ENCODE peak calls at places on chromosomes 4 and X, in four cellular contexts. I is A549, B is brain microvascular endothelial cell, D is kidney. G is an unnamed sample.

GRCh38 chrX:132758778-132759177 is 199.7 kb downstream of the HS6ST2 start:
- DNase-seq in D (no peak), I (no peak), B (no peak), G (no peak)

GRCh38 chrX:140712413-140713173 is 3.0 kb downstream of the LINC00632 start:
- DNase-seq in D (peak; percentile 78), B (peak; percentile 74), I (peak; percentile 22), G (peak; percentile 2)

GRCh38 chr4:184396001-184396400 is 78.3 kb downstream of the IRF2 start:
- DNase-seq in D (no peak), I (no peak), B (no peak), G (no peak)

GRCh38 chr4:40455340-40455902 is 120.3 kb downstream of the CHRNA9 start:
- DNase-seq in B (no peak), D (no peak), I (peak; percentile 58), G (no peak)

GRCh38 chr4:23680616-23681518 is 209.0 kb downstream of the PPARGC1A start:
- DNase-seq in I (no peak), D (no peak), B (no peak), G (no peak)

GRCh38 chr4:108979754-108980153 is 216.9 kb upstream of the ETNPPL start:
- DNase-seq in I (no peak), B (no peak), D (no peak), G (no peak)

GRCh38 chr4:51843309-51844156 is 580 bp downstream of the DCUN1D4 start:
- DNase-seq in I (peak; percentile 58), D (peak; percentile 94), B (peak; percentile 53), G (no peak)

GRCh38 chr4:152894673-152895072 is 41.5 kb upstream of the FHDC1 start:
- DNase-seq in D (no peak), B (peak; percentile 12), I (no peak), G (no peak)

GRCh38 chr4:112520598-112521122 is 4.7 kb upstream of the NEUROG2 start:
- DNase-seq in B (no peak), I (no peak), D (no peak), G (no peak)

GRCh38 chrX:17860179-17860780 is 818 bp downstream of the RAI2 start:
- DNase-seq in I (no peak), B (no peak), D (peak; percentile 73), G (no peak)

GRCh38 chr4:124686279-124686678 is 26.3 kb downstream of the ANKRD50 start:
- DNase-seq in D (no peak), I (no peak), B (no peak), G (no peak)

GRCh38 chrX:101206471-101206870 is 13.1 kb upstream of the DRP2 start:
- DNase-seq in D (no peak), I (peak; percentile 41), B (peak; percentile 51), G (peak; percentile 2)

GRCh38 chr4:98745372-98745771 is 87.0 kb upstream of the TSPAN5 start:
- DNase-seq in B (peak; percentile 16), D (no peak), I (peak; percentile 30), G (no peak)

GRCh38 chrX:41145920-41146608 is 60.8 kb downstream of the USP9X start:
- DNase-seq in B (peak; percentile 57), D (no peak), I (peak; percentile 32), G (peak; percentile 52)

GRCh38 chr4:17475481-17475880 is 36.4 kb downstream of the QDPR start:
- DNase-seq in D (no peak), B (no peak), I (no peak), G (no peak)

GRCh38 chrX:10636851-10637250 is 16.5 kb upstream of the MID1 start:
- DNase-seq in B (no peak), D (no peak), I (no peak), G (no peak)

GRCh38 chr4:111992604-111993151 is 152.6 kb upstream of the FAM241A start:
- DNase-seq in D (no peak), I (no peak), B (no peak), G (no peak)

GRCh38 chrX:1480082-1480785 is 27.5 kb upstream of the ASMTL start:
- DNase-seq in B (no peak), I (no peak), D (no peak), G (no peak)

GRCh38 chrX:118975831-118976598 is 1.6 kb downstream of the LONRF3 start:
- DNase-seq in B (no peak), I (peak; percentile 71), D (peak; percentile 91), G (no peak)

GRCh38 chr4:111960241-111960667 is 185.0 kb upstream of the FAM241A start:
- DNase-seq in I (peak; percentile 29), B (peak; percentile 41), D (no peak), G (peak; percentile 35)

GRCh38 chr4:125486354-125486753 is 171.6 kb downstream of the FAT4 start:
- DNase-seq in I (no peak), B (no peak), D (no peak), G (no peak)

GRCh38 chrX:114599305-114599704 is 15.4 kb downstream of the HTR2C start:
- DNase-seq in I (no peak), B (no peak), D (no peak), G (no peak)
- H3K4me3 ChIP-seq in I (no peak overlapping the region), B (no peak overlapping the region), D (no peak overlapping the region), G (no peak overlapping the region)

DNA sequence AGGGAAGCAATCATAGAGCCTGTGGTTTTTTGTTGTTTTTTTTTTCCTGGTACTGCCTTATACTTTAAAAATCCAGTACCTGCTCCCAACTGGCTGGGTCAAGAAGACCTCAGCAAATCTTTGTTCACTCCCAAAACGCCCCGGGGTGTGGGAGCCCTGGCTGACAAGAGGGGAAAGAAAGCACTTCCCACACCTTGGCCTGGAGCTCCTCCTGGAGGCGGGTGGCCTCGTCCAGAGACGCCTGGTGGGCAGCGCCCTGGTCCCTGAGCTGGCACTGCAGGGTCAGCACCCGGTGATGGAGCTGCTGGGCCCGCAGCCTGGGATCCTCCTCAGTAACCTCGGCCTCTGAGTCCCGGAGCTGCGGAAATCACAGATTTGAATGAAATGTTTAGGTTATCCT is 38.2 kb downstream of the C4orf50 start:
- DNase-seq in I (peak; percentile 33), D (no peak), B (no peak), G (no peak)
- TF ChIP-seq CTCF in I (peak; percentile 23), D (peak; percentile 28), B (peak; percentile 48), G (peak; percentile 44)

GRCh38 chr4:115945026-115945425 is 831.6 kb upstream of the NDST4 start:
- DNase-seq in I (no peak), D (no peak), B (no peak), G (no peak)

GRCh38 chr4:115950806-115951205 is 837.4 kb upstream of the NDST4 start:
- DNase-seq in B (no peak), D (no peak), I (no peak), G (no peak)
- H3K4me3 ChIP-seq in B (no peak overlapping the region), D (no peak overlapping the region), I (no peak overlapping the region), G (no peak overlapping the region)

GRCh38 chr4:141220271-141220654 is 432 bp upstream of the ZNF330 start:
- DNase-seq in B (no peak), D (no peak), I (no peak), G (no peak)

GRCh38 chr4:141215972-141216761 is 4.5 kb upstream of the ZNF330 start:
- DNase-seq in I (no peak), B (no peak), D (no peak), G (no peak)

GRCh38 chr4:141215030-141215429 is 5.7 kb upstream of the ZNF330 start:
- DNase-seq in B (no peak), I (no peak), D (no peak), G (no peak)

GRCh38 chr4:141223418-141223817 is 2.7 kb downstream of the ZNF330 start:
- DNase-seq in B (no peak), I (no peak), D (no peak), G (no peak)

GRCh38 chr4:141220655-141221605 is at the start of gene ZNF330:
- DNase-seq in D (peak; percentile 97), I (peak; percentile 90), B (peak; percentile 88), G (peak; percentile 80)
- TF ChIP-seq CTCF in D (peak; percentile 22), I (peak; percentile 37), B (peak; percentile 32), G (peak; percentile 20)

DNA sequence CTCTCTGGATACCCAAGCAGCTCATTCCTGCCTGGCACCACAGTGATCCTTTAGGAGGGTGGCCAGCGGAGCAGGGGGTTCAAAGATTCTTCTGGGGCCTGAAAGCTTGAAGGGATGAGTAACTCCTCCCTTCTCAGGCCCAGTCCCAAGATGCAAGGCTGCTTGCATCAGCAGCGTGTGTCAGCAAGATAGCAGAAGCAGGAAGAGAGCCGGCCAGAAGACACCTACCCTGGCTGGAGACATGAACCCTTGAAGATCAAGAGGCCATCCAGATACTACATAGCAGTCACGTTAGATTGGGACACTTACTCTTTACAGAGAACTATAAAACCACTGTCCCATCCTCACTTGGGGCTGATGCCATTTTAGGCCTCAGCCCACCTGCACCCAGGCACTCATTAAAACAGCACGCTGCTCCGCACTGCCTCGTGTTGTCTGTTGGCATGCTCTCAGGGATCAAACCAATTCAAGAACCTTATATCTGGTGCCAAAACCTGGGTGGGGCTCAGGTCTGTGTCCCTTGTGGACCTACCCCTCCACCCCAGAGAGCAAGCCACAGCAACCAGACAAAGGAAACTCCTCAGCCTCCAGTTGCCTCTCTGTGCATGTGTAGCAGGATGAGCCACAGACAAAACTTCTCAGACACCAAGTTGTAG is 6.5 kb downstream of the UGT2B17 start:
- DNase-seq in I (no peak), D (peak; percentile 16), B (no peak), G (no peak)
- H3K4me3 ChIP-seq in I (no peak overlapping the region), D (no peak overlapping the region), B (no peak overlapping the region), G (no peak overlapping the region)

DNA sequence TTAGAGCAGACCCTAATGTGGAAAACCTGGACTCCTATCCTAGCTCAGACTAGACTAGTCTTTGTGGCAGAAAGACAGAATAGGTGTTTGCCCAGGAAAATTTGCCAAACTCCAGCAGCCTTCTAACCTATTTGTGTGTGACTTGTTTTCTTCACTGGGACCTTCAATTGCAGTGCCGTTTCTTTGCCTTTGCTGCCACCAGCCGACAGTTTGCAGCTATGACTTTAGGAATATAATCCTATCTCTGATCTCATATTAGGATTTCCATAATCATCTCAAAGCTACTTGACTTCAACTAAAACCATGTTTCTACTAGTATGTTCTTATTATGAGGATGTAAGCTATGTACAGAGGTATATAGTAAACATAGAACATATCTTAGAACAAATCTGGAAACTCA is 60.2 kb upstream of the PGAM4 start:
- DNase-seq in I (peak; percentile 53), B (peak; percentile 11), D (no peak), G (no peak)
- TF ChIP-seq CTCF in I (peak; percentile 81), B (peak; percentile 62), D (peak; percentile 51), G (peak; percentile 41)

GRCh38 chrX:139692908-139693307 is 15.1 kb downstream of the MCF2 start:
- DNase-seq in B (no peak), I (no peak), D (no peak), G (no peak)

GRCh38 chrX:139691493-139691842 is 16.5 kb downstream of the MCF2 start:
- DNase-seq in D (no peak), B (no peak), I (no peak), G (no peak)

GRCh38 chrX:139692506-139692849 is 15.5 kb downstream of the MCF2 start:
- DNase-seq in B (no peak), I (no peak), D (no peak), G (no peak)

GRCh38 chrX:139691843-139692505 is 16.0 kb downstream of the MCF2 start:
- DNase-seq in D (peak; percentile 69), I (peak; percentile 8), B (no peak), G (no peak)
- H3K4me3 ChIP-seq in D (peak overlapping the region; percentile 52), I (peak overlapping the region; percentile 42), B (peak overlapping the region; percentile 49), G (no peak overlapping the region)

GRCh38 chr4:55554453-55555030 is 7.8 kb upstream of the CLOCK start:
- DNase-seq in D (no peak), B (no peak), I (peak; percentile 37), G (no peak)
- TF ChIP-seq CTCF in D (peak; percentile 10), B (peak; percentile 51), I (peak; percentile 47), G (peak; percentile 26)

DNA sequence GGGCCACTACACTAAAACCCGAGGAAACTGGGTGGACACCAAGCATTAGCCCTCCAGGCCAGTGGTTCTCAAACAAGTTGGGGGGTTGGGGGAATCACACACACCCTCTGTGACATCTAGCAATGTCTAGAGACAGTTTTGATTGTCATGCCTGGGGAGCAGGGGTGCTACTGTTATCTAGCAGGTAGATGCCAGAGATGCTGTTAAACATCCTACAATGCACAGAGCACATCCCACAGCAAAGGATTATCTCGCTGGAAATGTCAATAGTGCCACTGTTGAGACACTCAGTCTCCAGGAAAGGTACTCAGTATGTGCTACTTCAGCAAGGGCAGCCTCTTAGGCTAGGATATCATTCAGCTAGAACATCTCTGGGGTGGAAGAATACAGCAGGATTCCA is 1.3 kb downstream of the SMC1A start:
- DNase-seq in B (no peak), D (no peak), I (no peak), G (no peak)
- H3K4me3 ChIP-seq in B (peak overlapping the region; percentile 81), D (peak overlapping the region; percentile 84), I (peak overlapping the region; percentile 65), G (peak overlapping the region; percentile 51)